ENCODE peak calls at places on chromosomes 12 and 14, in seven cellular contexts. One of them, this sample, is unnamed.

GRCh38 chr12:113688313-113688712 is 216.6 kb upstream of the LHX5 start:
- DNase-seq in substantia nigra: no peak
- DNase-seq in MG63: no peak
- DNase-seq in mammary epithelial cell: no peak
- DNase-seq in HTR-8/SVneo: no peak
- DNase-seq in lower lobe of right lung: no peak
- DNase-seq in foreskin fibroblast: no peak
- DNase-seq in this sample: no peak

GRCh38 chr12:124745891-124746570 is 117.6 kb downstream of the SCARB1 start:
- DNase-seq in mammary epithelial cell: peak
- DNase-seq in HTR-8/SVneo: peak
- DNase-seq in MG63: peak
- DNase-seq in substantia nigra: peak
- DNase-seq in lower lobe of right lung: peak
- DNase-seq in foreskin fibroblast: peak
- DNase-seq in this sample: no peak

GRCh38 chr12:80814453-80814852 is 97.7 kb downstream of the MYF5 start:
- DNase-seq in HTR-8/SVneo: no peak
- DNase-seq in substantia nigra: no peak
- DNase-seq in lower lobe of right lung: no peak
- DNase-seq in mammary epithelial cell: no peak
- DNase-seq in foreskin fibroblast: no peak
- DNase-seq in MG63: no peak
- DNase-seq in this sample: no peak

GRCh38 chr14:73467377-73467776 is 9.0 kb upstream of the NUMB start:
- DNase-seq in substantia nigra: no peak
- DNase-seq in HTR-8/SVneo: peak
- DNase-seq in foreskin fibroblast: no peak
- DNase-seq in mammary epithelial cell: no peak
- DNase-seq in MG63: no peak
- DNase-seq in lower lobe of right lung: peak
- DNase-seq in this sample: no peak

GRCh38 chr14:100330396-100330931 is 7.3 kb downstream of the SLC25A47 start:
- DNase-seq in MG63: no peak
- DNase-seq in substantia nigra: no peak
- DNase-seq in lower lobe of right lung: no peak
- DNase-seq in HTR-8/SVneo: no peak
- DNase-seq in foreskin fibroblast: no peak
- DNase-seq in mammary epithelial cell: no peak
- DNase-seq in this sample: peak

GRCh38 chr14:90088160-90088559 is 26.4 kb downstream of the KCNK13 start:
- DNase-seq in foreskin fibroblast: peak
- DNase-seq in HTR-8/SVneo: no peak
- DNase-seq in MG63: no peak
- DNase-seq in lower lobe of right lung: no peak
- DNase-seq in mammary epithelial cell: no peak
- DNase-seq in substantia nigra: no peak
- DNase-seq in this sample: no peak

GRCh38 chr12:12804432-12804886 is 8.7 kb upstream of the DDX47 start:
- DNase-seq in substantia nigra: no peak
- DNase-seq in foreskin fibroblast: peak
- DNase-seq in HTR-8/SVneo: no peak
- DNase-seq in mammary epithelial cell: peak
- DNase-seq in lower lobe of right lung: no peak
- DNase-seq in MG63: peak
- DNase-seq in this sample: no peak

GRCh38 chr12:40171501-40171900 is 53.3 kb upstream of the LRRK2 start:
- DNase-seq in lower lobe of right lung: no peak
- DNase-seq in HTR-8/SVneo: no peak
- DNase-seq in foreskin fibroblast: peak
- DNase-seq in substantia nigra: no peak
- DNase-seq in MG63: no peak
- DNase-seq in mammary epithelial cell: peak
- DNase-seq in this sample: no peak

GRCh38 chr12:71046215-71046614 is 111.6 kb downstream of the TSPAN8 start:
- DNase-seq in MG63: no peak
- DNase-seq in foreskin fibroblast: peak
- DNase-seq in lower lobe of right lung: no peak
- DNase-seq in substantia nigra: no peak
- DNase-seq in mammary epithelial cell: peak
- DNase-seq in HTR-8/SVneo: no peak
- DNase-seq in this sample: no peak

GRCh38 chr12:64798165-64798564 is 26.3 kb upstream of the TBC1D30 start:
- DNase-seq in substantia nigra: no peak
- DNase-seq in lower lobe of right lung: no peak
- DNase-seq in MG63: no peak
- DNase-seq in mammary epithelial cell: no peak
- DNase-seq in HTR-8/SVneo: no peak
- DNase-seq in foreskin fibroblast: no peak
- DNase-seq in this sample: no peak

GRCh38 chr14:22691171-22691570 is 47.0 kb upstream of the OR6J1 start:
- DNase-seq in foreskin fibroblast: peak
- DNase-seq in mammary epithelial cell: no peak
- DNase-seq in substantia nigra: no peak
- DNase-seq in HTR-8/SVneo: no peak
- DNase-seq in lower lobe of right lung: no peak
- DNase-seq in MG63: no peak
- DNase-seq in this sample: no peak

GRCh38 chr12:8907513-8907912 is 6.8 kb upstream of the PHC1 start:
- DNase-seq in lower lobe of right lung: no peak
- DNase-seq in substantia nigra: no peak
- DNase-seq in mammary epithelial cell: no peak
- DNase-seq in HTR-8/SVneo: no peak
- DNase-seq in MG63: no peak
- DNase-seq in foreskin fibroblast: no peak
- DNase-seq in this sample: no peak

GRCh38 chr12:128820723-128821432 is 2.9 kb downstream of the SLC15A4 start:
- DNase-seq in lower lobe of right lung: peak
- DNase-seq in substantia nigra: peak
- DNase-seq in mammary epithelial cell: no peak
- DNase-seq in foreskin fibroblast: peak
- DNase-seq in MG63: no peak
- DNase-seq in HTR-8/SVneo: no peak
- DNase-seq in this sample: peak

GRCh38 chr14:64801800-64802199 is 77.9 kb downstream of the SPTB start:
- DNase-seq in MG63: no peak
- DNase-seq in mammary epithelial cell: no peak
- DNase-seq in foreskin fibroblast: peak
- DNase-seq in HTR-8/SVneo: peak
- DNase-seq in lower lobe of right lung: no peak
- DNase-seq in substantia nigra: no peak
- DNase-seq in this sample: peak